ENCODE peak calls at places on chromosomes 4 and X, in seven cellular contexts. Z is tibial nerve, J is spleen, D is heart left ventricle, V is adrenal gland, Y is uterus, T is endothelial cell of umbilical vein. Q is an unnamed sample. For H3K9me3, the result is how much of the 10 kb centered on the place peaks cover.

GRCh38 chrX:23742174-23742692 is 843 bp downstream of the ACOT9 start:
- DNase-seq in T (peak), V (peak), Z (peak), J (no peak), Y (peak), D (peak), Q (no peak)

GRCh38 chrX:69055193-69055592 is 110.1 kb downstream of the PJA1 start:
- DNase-seq in T (no peak), Y (no peak), J (no peak), D (no peak), V (no peak), Z (no peak), Q (no peak)

GRCh38 chr4:100165809-100166208 is 24.5 kb downstream of the DDIT4L start:
- DNase-seq in Y (no peak), T (no peak), J (no peak), Z (no peak), V (no peak), D (no peak), Q (no peak)

GRCh38 chr4:165208322-165208652 is 926 bp downstream of the KLHL2 start:
- DNase-seq in Z (no peak), Y (no peak), D (no peak), J (no peak), T (no peak), V (no peak), Q (no peak)

GRCh38 chr4:166049036-166049435 is 176.0 kb downstream of the TLL1 start:
- DNase-seq in T (no peak), Z (no peak), D (no peak), J (no peak), V (no peak), Y (no peak), Q (no peak)

GRCh38 chr4:146545102-146545501 is 23.4 kb upstream of the SLC10A7 start:
- DNase-seq in J (no peak), D (no peak), T (peak), Z (no peak), Y (no peak), V (peak), Q (no peak)

GRCh38 chrX:45850775-45851433 is 650.2 kb upstream of the DIPK2B start:
- DNase-seq in J (peak), D (peak), T (no peak), Z (no peak), Y (peak), V (no peak), Q (no peak)

GRCh38 chr4:98890698-98891097 is 38.2 kb downstream of the EIF4E start:
- DNase-seq in Z (no peak), V (no peak), D (no peak), Y (no peak), J (no peak), T (peak), Q (no peak)

GRCh38 chr4:82739292-82740190 is 59.1 kb downstream of the SCD5 start:
- DNase-seq in J (peak), Y (peak), V (peak), Z (peak), T (peak), D (peak), Q (peak)

GRCh38 chrX:97616883-97617510 is 733.3 kb downstream of the RPA4 start:
- DNase-seq in D (no peak), V (no peak), Z (no peak), Y (no peak), J (no peak), T (peak), Q (no peak)

GRCh38 chr4:65552071-65552470 is 118.2 kb downstream of the EPHA5 start:
- DNase-seq in Y (no peak), V (no peak), T (no peak), J (no peak), D (no peak), Z (no peak), Q (no peak)

GRCh38 chr4:65550500-65550899 is 119.8 kb downstream of the EPHA5 start:
- DNase-seq in Y (no peak), T (no peak), D (no peak), Z (no peak), V (no peak), J (no peak), Q (no peak)

DNA sequence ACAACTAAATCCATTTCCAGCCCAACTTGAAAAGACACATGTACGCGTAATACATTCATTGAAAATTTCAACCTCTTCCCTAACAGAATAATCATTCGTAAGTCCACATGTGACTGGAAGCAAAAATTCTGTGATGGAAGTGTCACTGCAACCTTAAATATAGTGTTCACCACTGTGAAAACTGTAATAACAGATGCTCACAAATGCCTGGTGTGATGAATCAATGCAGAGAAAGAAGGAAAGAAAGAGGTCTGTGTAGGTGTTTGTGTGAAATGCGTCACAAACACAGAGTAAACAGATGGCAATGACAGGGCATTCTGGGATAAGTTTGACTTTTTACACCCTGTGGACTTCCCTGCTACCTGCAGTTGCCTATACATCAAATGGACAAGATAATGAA is 123.4 kb downstream of the EPHA5 start:
- DNase-seq in D (no peak), Z (no peak), V (no peak), J (no peak), Y (no peak), T (no peak), Q (no peak)
- H3K9me3 ChIP-seq in D (under half), Z (under half), V (under half), J (under half), Y (under half), T (under half), Q (under half)

GRCh38 chr4:151760713-151761661 is at the start of gene GATB:
- DNase-seq in J (peak), D (peak), T (peak), Z (peak), Y (peak), V (peak), Q (peak)
- TF ChIP-seq POLR2A in J (no peak), D (peak), T (peak), Z (peak), Y (peak), V (peak), Q (peak)

DNA sequence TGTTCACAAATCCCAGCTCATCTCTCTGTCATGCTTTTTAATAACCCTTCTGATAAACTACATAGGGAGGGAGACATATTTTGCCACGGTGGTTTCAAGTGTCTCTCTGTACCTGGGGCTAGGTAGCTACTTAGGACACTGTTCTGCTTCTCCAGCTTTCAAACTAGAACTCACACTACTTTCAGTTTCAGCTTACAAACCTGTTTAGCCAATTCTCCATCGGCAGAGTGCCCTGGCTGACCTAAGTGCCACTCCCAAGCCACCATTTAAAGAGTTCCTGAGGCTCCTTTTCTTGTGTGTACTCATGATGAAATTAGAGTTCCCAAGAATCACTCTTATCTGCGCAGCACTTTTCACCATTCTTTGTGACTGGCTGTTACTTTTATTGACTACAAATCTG is 899.2 kb downstream of the FAT4 start:
- DNase-seq in Z (no peak), J (no peak), T (no peak), V (no peak), Y (no peak), D (no peak), Q (no peak)
- H3K9me3 ChIP-seq in Z (under half), J (under half), T (under half), V (under half), Y (under half), D (under half), Q (under half)

GRCh38 chrX:30309139-30309571 is at the start of gene NR0B1:
- DNase-seq in T (no peak), D (no peak), J (peak), Z (no peak), V (peak), Y (no peak), Q (no peak)
- TF ChIP-seq POLR2A in T (no peak), D (no peak), J (no peak), Z (no peak), V (peak), Y (no peak), Q (no peak)

DNA sequence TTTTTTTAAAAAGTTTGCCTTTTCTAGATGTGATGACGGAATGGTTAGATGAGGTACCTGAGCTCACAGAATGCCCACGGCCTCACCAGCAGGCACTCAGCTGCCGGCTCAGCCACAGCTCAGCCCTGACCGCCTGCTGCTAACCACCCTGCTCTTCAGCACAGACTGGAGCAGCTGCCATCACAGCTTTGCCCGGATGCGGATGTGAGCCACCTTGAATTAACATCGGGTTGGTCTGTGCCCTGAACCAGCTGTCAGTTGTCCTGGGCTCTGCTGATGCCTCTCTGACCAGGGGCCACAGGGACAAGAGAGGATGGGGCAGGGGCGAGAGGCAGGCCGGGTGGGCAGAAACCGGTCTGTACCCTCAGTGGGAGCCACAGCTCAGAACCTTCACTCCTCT is 93.3 kb downstream of the HMX1 start:
- DNase-seq in D (peak), V (no peak), T (no peak), Y (no peak), J (peak), Z (no peak), Q (no peak)
- H3K9me3 ChIP-seq in D (under half), V (under half), T (under half), Y (under half), J (under half), Z (under half), Q (under half)

Q was measured in Peyer's patch.